ENCODE peak calls at places on chromosome 17, in four cellular contexts. A, N, S and Z are unnamed samples.

GRCh38 chr17:10196384-10196783 is 2.0 kb downstream of the GAS7 start:
- DNase-seq in N (no peak), A (no peak), S (no peak), Z (no peak)

GRCh38 chr17:9668532-9668931 is 23.2 kb downstream of the USP43 start:
- DNase-seq in S (no peak), A (no peak), N (no peak), Z (no peak)

GRCh38 chr17:50078430-50078829 is 16.7 kb upstream of the PDK2 start:
- DNase-seq in S (no peak), N (no peak), A (no peak), Z (no peak)

GRCh38 chr17:58330997-58331814 is 2.6 kb upstream of the TSPOAP1 start:
- DNase-seq in N (no peak), A (peak; percentile 75), S (no peak), Z (no peak)

GRCh38 chr17:58189436-58190146 is 2.9 kb upstream of the EPX start:
- DNase-seq in N (no peak), S (no peak), A (peak; percentile 26), Z (peak; percentile 71)

GRCh38 chr17:17179371-17179827 is 26.7 kb downstream of the PLD6 start:
- DNase-seq in S (no peak), N (no peak), A (no peak), Z (no peak)

GRCh38 chr17:1042486-1042885 is 45.6 kb downstream of the TIMM22 start:
- DNase-seq in A (no peak), N (no peak), S (no peak), Z (no peak)

GRCh38 chr17:36525888-36526287 is 8.8 kb downstream of the MYO19 start:
- DNase-seq in N (no peak), A (no peak), S (no peak), Z (no peak)

GRCh38 chr17:69012895-69013805 is 47.6 kb downstream of the ABCA9 start:
- DNase-seq in S (no peak), N (no peak), A (peak; percentile 31), Z (peak; percentile 29)

GRCh38 chr17:8479431-8479947 is 43.8 kb downstream of the NDEL1 start:
- DNase-seq in N (no peak), S (no peak), A (no peak), Z (no peak)

GRCh38 chr17:55763856-55764255 is 13.0 kb downstream of the PCTP start:
- DNase-seq in N (no peak), A (no peak), S (no peak), Z (no peak)

GRCh38 chr17:65171753-65172152 is 34.6 kb downstream of the RGS9 start:
- DNase-seq in N (no peak), S (no peak), A (no peak), Z (no peak)

GRCh38 chr17:28478940-28479615 is 5.6 kb downstream of the SLC13A2 start:
- DNase-seq in S (no peak), A (no peak), N (no peak), Z (no peak)

GRCh38 chr17:50102164-50102991 is 7.2 kb downstream of the PDK2 start:
- DNase-seq in S (peak; percentile 92), A (no peak), N (no peak), Z (no peak)

GRCh38 chr17:16352303-16352837 is 899 bp downstream of the CENPV start:
- DNase-seq in A (peak; percentile 38), S (peak; percentile 78), N (peak; percentile 67), Z (peak; percentile 63)

GRCh38 chr17:57273471-57273870 is 17.1 kb downstream of the MSI2 start:
- DNase-seq in N (peak; percentile 39), S (no peak), A (no peak), Z (no peak)

GRCh38 chr17:29037739-29038465 is 5.0 kb upstream of the PIPOX start:
- DNase-seq in S (no peak), A (no peak), N (no peak), Z (no peak)

GRCh38 chr17:78401891-78402290 is 23.4 kb downstream of the PGS1 start:
- DNase-seq in S (no peak), A (no peak), N (no peak), Z (no peak)

GRCh38 chr17:39653662-39654331 is 11.4 kb upstream of the TCAP start:
- DNase-seq in N (peak; percentile 97), A (peak; percentile 89), S (peak; percentile 79), Z (peak; percentile 67)

GRCh38 chr17:18967806-18968744 is 16.1 kb downstream of the SLC5A10 start:
- DNase-seq in A (peak; percentile 46), N (no peak), S (no peak), Z (no peak)

GRCh38 chr17:60146206-60146605 is 3.6 kb upstream of the CA4 start:
- DNase-seq in S (no peak), A (no peak), N (no peak), Z (no peak)

GRCh38 chr17:79955961-79956735 is 79.5 kb downstream of the TBC1D16 start:
- DNase-seq in A (no peak), N (no peak), S (no peak), Z (no peak)

GRCh38 chr17:1162116-1162855 is 17.5 kb downstream of the ABR start:
- DNase-seq in N (no peak), A (no peak), S (no peak), Z (no peak)

DNA sequence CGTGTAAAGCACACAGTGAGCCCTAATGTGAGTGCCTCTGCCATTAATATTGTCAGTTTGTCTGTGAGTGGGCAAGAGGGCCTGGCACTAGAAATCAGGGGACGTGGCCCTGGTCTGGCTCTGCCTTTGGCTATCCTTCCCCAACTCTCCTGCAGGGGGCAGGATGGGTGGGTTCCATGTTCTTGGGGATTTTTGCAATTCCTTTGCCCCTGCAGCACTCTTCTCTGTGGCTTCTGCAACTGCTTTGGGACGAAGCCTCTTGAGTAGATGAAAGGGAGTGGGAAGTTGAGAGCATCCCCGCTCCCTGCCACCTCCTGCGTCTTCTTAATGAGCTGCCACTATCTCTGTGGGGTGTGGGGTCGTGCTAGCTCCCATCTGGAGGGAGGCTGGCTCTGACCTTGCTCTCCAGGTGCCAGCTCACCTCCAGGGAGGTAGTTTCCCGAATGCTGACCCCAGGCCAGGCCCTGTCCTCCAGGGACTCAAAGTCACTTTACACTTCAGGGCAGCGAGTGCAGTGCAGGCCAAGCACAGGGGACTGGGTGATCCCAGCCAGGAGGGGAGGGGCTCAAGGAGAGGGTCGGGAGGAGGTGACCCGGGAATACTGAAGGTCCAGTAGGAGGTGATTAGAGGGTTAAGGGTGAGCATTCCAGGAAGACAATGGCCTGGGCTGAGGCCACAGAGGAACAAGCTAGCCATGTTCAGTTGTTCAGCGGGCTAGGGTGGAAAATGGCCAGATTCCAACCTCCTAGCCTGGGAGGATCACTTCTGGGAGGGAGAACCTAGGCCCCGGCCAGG is 121.0 kb upstream of the NLRP1 start:
- DNase-seq in S (no peak), A (peak; percentile 27), N (peak; percentile 80), Z (no peak)
- TF ChIP-seq PHF8 in S (no peak), A (no peak), N (no peak), Z (no peak)

GRCh38 chr17:75288784-75289121 is 480 bp downstream of the SLC25A19 start:
- DNase-seq in S (peak; percentile 69), A (peak; percentile 62), N (peak; percentile 69), Z (no peak)
- TF ChIP-seq PHF8 in S (no peak), A (no peak), N (no peak), Z (no peak)

GRCh38 chr17:83183951-83184506 is 104.6 kb downstream of the METRNL start:
- DNase-seq in S (no peak), A (no peak), N (peak; percentile 31), Z (no peak)
- TF ChIP-seq PHF8 in S (no peak), A (no peak), N (no peak), Z (no peak)

GRCh38 chr17:32317353-32317752 is 24.6 kb downstream of the C17orf75 start:
- DNase-seq in S (no peak), N (no peak), A (no peak), Z (no peak)

GRCh38 chr17:32320847-32321246 is 21.1 kb downstream of the C17orf75 start:
- DNase-seq in A (no peak), N (no peak), S (no peak), Z (no peak)

GRCh38 chr17:32323046-32323445 is 18.9 kb downstream of the C17orf75 start:
- DNase-seq in A (no peak), N (no peak), S (no peak), Z (no peak)

GRCh38 chr17:32318071-32318470 is 23.9 kb downstream of the C17orf75 start:
- DNase-seq in A (no peak), S (no peak), N (no peak), Z (no peak)

DNA sequence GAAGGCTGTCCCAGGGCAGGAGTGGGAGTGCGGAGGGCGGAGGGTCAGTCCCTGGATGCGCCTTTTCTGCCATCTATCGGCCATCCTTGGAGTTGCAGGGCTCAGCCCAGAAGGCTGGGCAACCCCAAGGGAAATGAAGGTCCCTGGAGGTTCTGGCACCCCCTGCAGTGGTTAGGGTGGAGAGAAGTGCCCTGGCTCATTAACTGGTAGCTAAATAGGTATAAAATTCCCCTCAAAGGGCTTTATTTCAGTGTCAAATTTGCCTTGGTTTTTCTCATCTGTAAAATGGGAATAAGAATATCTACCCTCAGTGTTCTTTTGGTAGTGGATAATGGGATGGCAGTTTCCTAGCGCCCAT is 22.4 kb downstream of the C17orf75 start:
- DNase-seq in A (peak; percentile 90), N (peak; percentile 98), S (peak; percentile 59), Z (peak; percentile 69)
- TF ChIP-seq PHF8 in A (no peak), N (no peak), S (no peak), Z (no peak)

GRCh38 chr17:41212524-41213169 is 13.8 kb upstream of the KRTAP9-2 start:
- DNase-seq in S (no peak), N (no peak), A (no peak), Z (peak; percentile 18)
- TF ChIP-seq PHF8 in S (no peak), N (no peak), A (no peak), Z (no peak)

GRCh38 chr17:67855504-67856324 is 30.4 kb downstream of the BPTF start:
- DNase-seq in S (no peak), N (no peak), A (no peak), Z (no peak)

GRCh38 chr17:67853703-67854102 is 28.4 kb downstream of the BPTF start:
- DNase-seq in A (no peak), N (no peak), S (no peak), Z (no peak)

GRCh38 chr17:67850991-67851631 is 25.8 kb downstream of the BPTF start:
- DNase-seq in A (no peak), S (no peak), N (no peak), Z (no peak)

GRCh38 chr17:67854378-67854777 is 29.1 kb downstream of the BPTF start:
- DNase-seq in S (no peak), A (no peak), N (no peak), Z (no peak)
- TF ChIP-seq PHF8 in S (no peak), A (no peak), N (no peak), Z (no peak)

DNA sequence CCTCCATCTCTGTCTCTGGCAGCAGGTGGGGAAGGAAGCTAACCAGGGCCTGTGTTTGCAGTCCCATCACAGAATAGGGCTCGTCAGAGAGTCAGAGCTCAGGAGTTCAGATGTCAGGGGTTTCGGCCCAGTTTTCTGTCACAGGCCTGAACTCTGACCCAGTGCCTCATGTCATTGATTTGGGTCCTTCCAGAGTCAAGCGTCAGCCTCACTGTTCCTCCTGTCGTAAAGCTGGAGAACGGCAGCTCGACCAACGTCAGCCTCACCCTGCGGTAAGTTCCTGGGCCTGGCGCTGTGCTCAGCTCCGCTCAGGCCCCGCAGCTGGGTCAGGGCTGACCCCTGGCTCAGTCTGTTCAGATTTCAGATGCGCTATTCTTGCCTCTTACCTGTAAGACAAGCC is 10.7 kb downstream of the CTNS start:
- DNase-seq in A (no peak), S (no peak), N (no peak), Z (no peak)
- TF ChIP-seq PHF8 in A (no peak), S (no peak), N (no peak), Z (no peak)